ENCODE peak calls at places on chromosomes 11 and 22, in four cellular contexts. D is adrenal gland, N is lower lobe of right lung, X is thyroid gland. Z is an unnamed sample.

GRCh38 chr11:9752091-9752490 is 88.2 kb downstream of the SWAP70 start:
- DNase-seq in N (no peak), X (no peak), D (no peak), Z (no peak)

GRCh38 chr11:127612602-127613001 is 612.0 kb upstream of the KIRREL3 start:
- DNase-seq in N (no peak), X (no peak), D (no peak), Z (no peak)

GRCh38 chr11:114133548-114134329 is 74.2 kb downstream of the ZBTB16 start:
- DNase-seq in X (no peak), N (no peak), D (no peak), Z (no peak)

GRCh38 chr11:110251837-110252236 is 44.6 kb downstream of the RDX start:
- DNase-seq in X (peak; percentile 42), N (no peak), D (peak; percentile 49), Z (no peak)

GRCh38 chr11:121933694-121934093 is 182.3 kb downstream of the BLID start:
- DNase-seq in N (no peak), X (no peak), D (no peak), Z (no peak)

GRCh38 chr11:61174949-61175348 is 13.7 kb upstream of the VPS37C start:
- DNase-seq in N (no peak), D (no peak), X (no peak), Z (no peak)

GRCh38 chr11:64887757-64888405 is 9.5 kb upstream of the EHD1 start:
- DNase-seq in X (peak; percentile 80), N (peak; percentile 91), D (peak; percentile 86), Z (peak; percentile 90)

GRCh38 chr11:29435421-29435820 is 581.4 kb downstream of the KCNA4 start:
- DNase-seq in N (no peak), X (no peak), D (no peak), Z (no peak)

GRCh38 chr11:115279831-115280761 is 224.1 kb downstream of the CADM1 start:
- DNase-seq in N (no peak), X (no peak), D (no peak), Z (peak; percentile 83)

GRCh38 chr11:726278-726915 is 20.4 kb downstream of the EPS8L2 start:
- DNase-seq in N (peak; percentile 83), D (peak; percentile 75), X (peak; percentile 95), Z (no peak)

GRCh38 chr22:19448076-19448607 is 631 bp upstream of the C22orf39 start:
- DNase-seq in X (peak; percentile 32), N (no peak), D (peak; percentile 65), Z (no peak)

GRCh38 chr22:46674906-46675305 is 54.7 kb downstream of the GRAMD4 start:
- DNase-seq in N (no peak), D (no peak), X (no peak), Z (no peak)

GRCh38 chr11:58567889-58568512 is 7.7 kb downstream of the LPXN start:
- DNase-seq in D (peak; percentile 71), N (peak; percentile 60), X (peak; percentile 53), Z (peak; percentile 48)

GRCh38 chr11:74001822-74002286 is 7.0 kb downstream of the UCP3 start:
- DNase-seq in X (no peak), D (no peak), N (no peak), Z (no peak)

GRCh38 chr11:126930100-126930841 is 70.3 kb downstream of the KIRREL3 start:
- DNase-seq in X (no peak), D (no peak), N (no peak), Z (no peak)

GRCh38 chr11:44530413-44531115 is 34.9 kb upstream of the CD82 start:
- DNase-seq in N (no peak), D (no peak), X (no peak), Z (no peak)

GRCh38 chr11:111379500-111380136 is 543 bp upstream of the POU2AF1 start:
- DNase-seq in D (no peak), X (peak; percentile 56), N (no peak), Z (no peak)

GRCh38 chr11:61480936-61481335 is 27.6 kb upstream of the LRRC10B start:
- DNase-seq in D (no peak), N (no peak), X (no peak), Z (no peak)

GRCh38 chr11:10407055-10407454 is 48.0 kb upstream of the AMPD3 start:
- DNase-seq in X (no peak), D (no peak), N (no peak), Z (no peak)

GRCh38 chr11:88480217-88480616 is 142.7 kb upstream of the CTSC start:
- DNase-seq in X (no peak), N (no peak), D (peak; percentile 35), Z (peak; percentile 33)

GRCh38 chr11:32830413-32830738 is 649 bp downstream of the PRRG4 start:
- DNase-seq in N (peak; percentile 50), X (peak; percentile 42), D (peak; percentile 28), Z (no peak)

GRCh38 chr11:45983471-45983845 is 61.0 kb downstream of the LARGE2 start:
- DNase-seq in D (no peak), X (no peak), N (no peak), Z (no peak)

GRCh38 chr11:47330002-47330911 is 22.2 kb downstream of the MYBPC3 start:
- DNase-seq in N (peak; percentile 40), X (peak; percentile 18), D (no peak), Z (no peak)
- H3K27ac ChIP-seq in N (no peak overlapping the region), X (peak overlapping the region; percentile 63), D (no peak overlapping the region), Z (no peak overlapping the region)

GRCh38 chr11:34583818-34584217 is 37.1 kb upstream of the EHF start:
- DNase-seq in X (no peak), D (no peak), N (no peak), Z (no peak)
- H3K4me3 ChIP-seq in X (no peak overlapping the region), D (no peak overlapping the region), N (no peak overlapping the region), Z (no peak overlapping the region)

DNA sequence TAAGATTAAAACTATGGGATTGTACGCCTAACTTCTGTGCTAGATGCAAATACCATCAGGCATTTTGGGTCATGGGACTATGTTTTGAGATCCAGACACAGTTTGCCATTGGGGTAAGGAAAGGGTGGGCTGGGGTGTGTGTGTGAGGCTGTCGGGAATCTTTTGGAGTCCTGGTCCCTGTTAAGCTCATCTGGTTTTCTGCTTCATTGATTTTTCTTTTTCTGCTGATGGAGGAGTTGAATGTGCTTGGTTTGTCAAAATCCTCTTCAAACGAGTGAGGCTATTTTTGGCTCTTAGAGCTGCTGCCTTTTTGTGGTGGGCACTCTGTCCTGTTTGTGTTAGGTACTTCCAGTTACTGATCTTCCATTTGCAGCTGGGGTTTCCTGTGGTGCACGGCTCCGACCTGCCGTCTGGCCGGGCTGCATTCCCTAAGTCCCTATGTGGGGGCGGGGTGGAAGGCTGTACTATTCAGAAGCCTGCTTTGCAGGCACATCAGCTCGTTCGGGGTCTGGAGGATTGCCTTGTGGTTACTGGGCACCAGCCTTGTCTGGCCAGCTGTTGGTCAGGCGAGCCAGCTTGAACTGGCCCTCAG is 2.9 kb downstream of the BCR start:
- DNase-seq in X (peak; percentile 85), D (peak; percentile 61), N (peak; percentile 71), Z (no peak)
- H3K4me1 ChIP-seq in X (peaks cover 68% of the 10 kb centered on the region), D (peaks cover 27% of the 10 kb centered on the region), N (peaks cover 65% of the 10 kb centered on the region), Z (peaks cover 59% of the 10 kb centered on the region)

DNA sequence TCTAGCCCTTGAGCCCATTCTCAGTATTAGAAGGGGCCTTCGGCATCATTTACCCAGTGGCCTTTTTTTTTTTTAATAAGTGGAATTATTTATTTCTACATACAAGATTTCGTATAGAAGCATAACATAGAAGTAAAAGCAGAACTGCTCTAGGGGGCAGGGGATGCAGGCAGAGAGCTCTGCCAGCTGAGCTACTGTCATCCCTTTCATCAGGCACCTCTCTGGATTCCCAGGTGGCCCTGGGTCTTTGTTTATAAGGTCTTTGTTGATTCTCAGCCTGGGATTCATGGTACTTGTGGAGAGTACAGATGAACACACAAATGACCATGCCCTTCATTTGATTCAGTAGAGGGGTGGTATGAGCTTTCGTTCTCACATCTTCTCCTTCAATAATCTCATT is 66.4 kb downstream of the GAB2 start:
- DNase-seq in X (no peak), N (no peak), D (no peak), Z (no peak)
- H3K27ac ChIP-seq in X (peak overlapping the region; percentile 81), N (peak overlapping the region; percentile 82), D (no peak overlapping the region), Z (no peak overlapping the region)

GRCh38 chr11:13207665-13208594 is 69.7 kb upstream of the BMAL1 start:
- DNase-seq in X (peak; percentile 19), N (peak; percentile 54), D (peak; percentile 42), Z (peak; percentile 92)
- H3K4me3 ChIP-seq in X (no peak overlapping the region), N (peak overlapping the region; percentile 43), D (peak overlapping the region; percentile 58), Z (peak overlapping the region; percentile 20)

DNA sequence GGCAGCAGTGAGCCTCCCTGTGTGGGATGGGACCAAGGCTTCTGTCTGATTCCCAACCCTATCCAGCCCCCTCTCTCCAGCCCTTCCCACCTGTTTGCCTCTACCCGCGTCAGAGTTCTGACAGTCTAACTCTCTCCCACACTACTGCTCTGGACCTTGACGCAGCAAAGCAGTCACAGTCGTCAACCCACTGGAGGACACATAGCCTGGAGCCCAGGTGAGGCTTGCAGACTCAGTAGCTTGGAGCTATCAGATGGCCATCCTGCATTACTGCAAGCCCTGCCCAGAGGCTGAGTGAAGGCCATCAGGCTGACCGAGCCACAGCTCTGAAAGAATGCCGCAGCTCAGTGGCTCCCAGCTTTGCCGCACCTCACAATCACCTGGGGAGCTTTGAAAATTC is 3.7 kb downstream of the OAF start:
- DNase-seq in N (no peak), D (no peak), X (no peak), Z (no peak)
- H3K4me1 ChIP-seq in N (peaks cover 25% of the 10 kb centered on the region), D (peaks cover 60% of the 10 kb centered on the region), X (peaks cover 11% of the 10 kb centered on the region), Z (peaks cover 11% of the 10 kb centered on the region)

GRCh38 chr11:22459053-22459452 is 120.9 kb downstream of the SLC17A6 start:
- DNase-seq in X (no peak), N (no peak), D (no peak), Z (no peak)

GRCh38 chr11:22456993-22457748 is 119.0 kb downstream of the SLC17A6 start:
- DNase-seq in N (no peak), X (peak; percentile 8), D (no peak), Z (no peak)

GRCh38 chr11:22458141-22458540 is 120.0 kb downstream of the SLC17A6 start:
- DNase-seq in N (no peak), X (no peak), D (no peak), Z (no peak)

GRCh38 chr11:22461626-22462025 is 123.4 kb downstream of the SLC17A6 start:
- DNase-seq in N (no peak), X (no peak), D (no peak), Z (no peak)

GRCh38 chr11:22460181-22460580 is 122.0 kb downstream of the SLC17A6 start:
- DNase-seq in D (no peak), X (no peak), N (no peak), Z (no peak)
- H3K27ac ChIP-seq in D (no peak overlapping the region), X (no peak overlapping the region), N (no peak overlapping the region), Z (no peak overlapping the region)

GRCh38 chr11:2899080-2899783 is 13.7 kb upstream of the CDKN1C start:
- DNase-seq in X (no peak), N (peak; percentile 67), D (peak; percentile 56), Z (no peak)

GRCh38 chr11:2901854-2902783 is 16.5 kb upstream of the CDKN1C start:
- DNase-seq in N (peak; percentile 98), D (peak; percentile 97), X (peak; percentile 98), Z (peak; percentile 85)

GRCh38 chr11:2902784-2903671 is 17.5 kb upstream of the CDKN1C start:
- DNase-seq in D (no peak), N (no peak), X (no peak), Z (no peak)

GRCh38 chr11:2903672-2904011 is 18.1 kb upstream of the CDKN1C start:
- DNase-seq in D (no peak), N (no peak), X (no peak), Z (no peak)

GRCh38 chr11:2901196-2901796 is 15.7 kb upstream of the CDKN1C start:
- DNase-seq in X (no peak), N (peak; percentile 51), D (no peak), Z (no peak)
- H3K4me3 ChIP-seq in X (peak overlapping the region; percentile 45), N (peak overlapping the region; percentile 81), D (peak overlapping the region; percentile 63), Z (peak overlapping the region; percentile 71)